ENCODE peak calls at places on chromosome 4, in four cellular contexts. J is uterus, L is brain microvascular endothelial cell, H is cardiac fibroblast. S is an unnamed sample.

GRCh38 chr4:65139998-65140397 is 530.3 kb downstream of the EPHA5 start:
- DNase-seq in J (no peak), L (no peak), H (no peak), S (no peak)

GRCh38 chr4:25956260-25956659 is 42.2 kb downstream of the SMIM20 start:
- DNase-seq in J (no peak), L (no peak), H (no peak), S (no peak)

GRCh38 chr4:150371869-150372268 is 210.1 kb upstream of the MAB21L2 start:
- DNase-seq in J (no peak), L (no peak), H (no peak), S (no peak)

GRCh38 chr4:110904435-110905050 is 281.7 kb upstream of the PITX2 start:
- DNase-seq in J (no peak), L (no peak), H (no peak), S (no peak)

GRCh38 chr4:23135792-23136645 is 443.3 kb downstream of the GBA3 start:
- DNase-seq in J (no peak), L (peak), H (peak), S (no peak)

GRCh38 chr4:2806392-2807355 is 13.8 kb downstream of the SH3BP2 start:
- DNase-seq in J (peak), L (no peak), H (no peak), S (peak)

GRCh38 chr4:67721317-67721769 is 20.4 kb upstream of the UBA6 start:
- DNase-seq in J (no peak), L (no peak), H (no peak), S (no peak)

GRCh38 chr4:151784676-151785075 is 23.9 kb upstream of the GATB start:
- DNase-seq in J (no peak), L (no peak), H (no peak), S (no peak)

GRCh38 chr4:173288296-173288695 is 45.9 kb downstream of the HMGB2 start:
- DNase-seq in J (peak), L (peak), H (peak), S (peak)

GRCh38 chr4:119271361-119272085 is 50.4 kb downstream of the FABP2 start:
- DNase-seq in J (no peak), L (no peak), H (no peak), S (no peak)

GRCh38 chr4:102574317-102574716 is 73.2 kb downstream of the NFKB1 start:
- DNase-seq in J (no peak), L (peak), H (peak), S (no peak)

GRCh38 chr4:2141762-2142520 is 82.8 kb downstream of the NAT8L start:
- DNase-seq in J (no peak), L (no peak), H (no peak), S (peak)

GRCh38 chr4:130044788-130045531 is 949.0 kb downstream of the C4orf33 start:
- DNase-seq in J (no peak), L (no peak), H (no peak), S (no peak)

GRCh38 chr4:171983935-171984805 is 171.0 kb downstream of the GALNTL6 start:
- DNase-seq in J (no peak), L (peak), H (no peak), S (no peak)

GRCh38 chr4:181939199-181939945 is 303.8 kb upstream of the TENM3 start:
- DNase-seq in J (no peak), L (no peak), H (peak), S (no peak)

GRCh38 chr4:38138363-38138762 is 178.2 kb downstream of the PTTG2 start:
- DNase-seq in J (no peak), L (no peak), H (no peak), S (no peak)

GRCh38 chr4:153916273-153916755 is 127.4 kb upstream of the SFRP2 start:
- DNase-seq in J (no peak), L (no peak), H (peak), S (no peak)

GRCh38 chr4:21986312-21986711 is 37.7 kb upstream of the KCNIP4 start:
- DNase-seq in J (no peak), L (no peak), H (no peak), S (no peak)

GRCh38 chr4:162645381-162645780 is 481.6 kb upstream of the FSTL5 start:
- DNase-seq in J (no peak), L (peak), H (peak), S (peak)

GRCh38 chr4:52038109-52038912 is at the start of gene SGCB:
- DNase-seq in J (peak), L (no peak), H (peak), S (no peak)

GRCh38 chr4:164439037-164439436 is 314.9 kb upstream of the SMIM31 start:
- DNase-seq in J (no peak), L (no peak), H (no peak), S (no peak)

GRCh38 chr4:98510757-98511517 is 147.5 kb downstream of the TSPAN5 start:
- DNase-seq in J (no peak), L (peak), H (peak), S (no peak)

GRCh38 chr4:107997794-107998193 is 8.1 kb downstream of the HADH start:
- DNase-seq in J (no peak), L (no peak), H (no peak), S (no peak)

GRCh38 chr4:144562019-144562740 is 83.8 kb upstream of the HHIP start:
- DNase-seq in J (no peak), L (no peak), H (peak), S (no peak)

GRCh38 chr4:145937021-145937861 is 1.4 kb downstream of the ZNF827 start:
- DNase-seq in J (peak), L (peak), H (peak), S (no peak)

GRCh38 chr4:168440442-168441264 is 39.6 kb downstream of the DDX60L start:
- DNase-seq in J (no peak), L (peak), H (peak), S (no peak)

GRCh38 chr4:121690001-121690400 is 6.8 kb downstream of the ANXA5 start:
- DNase-seq in J (no peak), L (peak), H (peak), S (no peak)

GRCh38 chr4:168589154-168589553 is 92.3 kb downstream of the PALLD start:
- DNase-seq in J (peak), L (peak), H (peak), S (no peak)

GRCh38 chr4:8472166-8472688 is 31.6 kb downstream of the TRMT44 start:
- DNase-seq in J (no peak), L (no peak), H (no peak), S (no peak)

GRCh38 chr4:111628437-111628836 is 516.8 kb upstream of the FAM241A start:
- DNase-seq in J (no peak), L (no peak), H (no peak), S (peak)

GRCh38 chr4:141179474-141180026 is 41.1 kb upstream of the ZNF330 start:
- DNase-seq in J (no peak), L (no peak), H (no peak), S (no peak)

GRCh38 chr4:48963042-48963679 is 22.9 kb upstream of the CWH43 start:
- DNase-seq in J (peak), L (peak), H (peak), S (peak)

GRCh38 chr4:44760142-44760898 is 34.0 kb upstream of the GNPDA2 start:
- DNase-seq in J (no peak), L (peak), H (peak), S (no peak)

GRCh38 chr4:142354041-142354440 is 492.1 kb downstream of the INPP4B start:
- DNase-seq in J (no peak), L (no peak), H (no peak), S (no peak)

GRCh38 chr4:87559090-87559837 is 30.1 kb upstream of the SPARCL1 start:
- DNase-seq in J (no peak), L (no peak), H (no peak), S (no peak)

GRCh38 chr4:39455486-39455885 is 3.2 kb downstream of the RPL9 start:
- DNase-seq in J (no peak), L (no peak), H (no peak), S (no peak)
- TF ChIP-seq CTCF in J (no peak), L (no peak), H (no peak), S (no peak)

DNA sequence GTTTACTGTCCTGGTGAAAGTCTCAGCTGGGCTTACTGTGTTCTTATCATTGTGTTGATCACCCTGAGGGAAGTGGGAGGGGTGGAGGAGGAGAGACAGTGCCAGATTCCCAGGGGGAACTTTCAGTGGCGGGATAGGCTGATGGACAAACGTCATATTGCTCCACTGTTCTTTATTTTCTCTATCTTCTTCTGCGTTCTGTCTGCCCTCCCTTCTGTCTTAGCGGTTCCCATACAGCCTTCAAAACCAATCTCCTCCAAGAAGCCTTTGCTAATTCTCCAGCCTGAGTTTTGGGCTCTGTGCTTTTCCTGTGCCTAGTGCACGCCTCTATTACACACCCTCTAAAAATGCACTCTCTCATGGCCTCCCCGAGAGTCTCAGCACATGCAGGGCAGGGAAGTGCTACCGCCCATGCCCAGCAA is 448.7 kb upstream of the FAT1 start:
- DNase-seq in J (no peak), L (peak), H (peak), S (no peak)
- H3K4me3 ChIP-seq in J (no peak), L (no peak), H (no peak), S (no peak)

GRCh38 chr4:4852591-4853362 is 6.7 kb upstream of the MSX1 start:
- DNase-seq in J (peak), L (peak), H (peak), S (no peak)
- TF ChIP-seq CTCF in J (no peak), L (peak), H (peak), S (peak)

GRCh38 chr4:155953151-155954117 is at the start of gene CTSO:
- DNase-seq in J (peak), L (peak), H (peak), S (no peak)

GRCh38 chr4:155954939-155955338 is 1.3 kb upstream of the CTSO start:
- DNase-seq in J (no peak), L (no peak), H (no peak), S (no peak)

GRCh38 chr4:155954118-155954503 is 445 bp upstream of the CTSO start:
- DNase-seq in J (no peak), L (no peak), H (no peak), S (no peak)

GRCh38 chr4:155950461-155950860 is 3.2 kb downstream of the CTSO start:
- DNase-seq in J (no peak), L (no peak), H (no peak), S (no peak)

GRCh38 chr4:155952546-155952945 is 1.1 kb downstream of the CTSO start:
- DNase-seq in J (no peak), L (no peak), H (peak), S (no peak)
- H3K4me3 ChIP-seq in J (peak), L (peak), H (no peak), S (peak)

DNA sequence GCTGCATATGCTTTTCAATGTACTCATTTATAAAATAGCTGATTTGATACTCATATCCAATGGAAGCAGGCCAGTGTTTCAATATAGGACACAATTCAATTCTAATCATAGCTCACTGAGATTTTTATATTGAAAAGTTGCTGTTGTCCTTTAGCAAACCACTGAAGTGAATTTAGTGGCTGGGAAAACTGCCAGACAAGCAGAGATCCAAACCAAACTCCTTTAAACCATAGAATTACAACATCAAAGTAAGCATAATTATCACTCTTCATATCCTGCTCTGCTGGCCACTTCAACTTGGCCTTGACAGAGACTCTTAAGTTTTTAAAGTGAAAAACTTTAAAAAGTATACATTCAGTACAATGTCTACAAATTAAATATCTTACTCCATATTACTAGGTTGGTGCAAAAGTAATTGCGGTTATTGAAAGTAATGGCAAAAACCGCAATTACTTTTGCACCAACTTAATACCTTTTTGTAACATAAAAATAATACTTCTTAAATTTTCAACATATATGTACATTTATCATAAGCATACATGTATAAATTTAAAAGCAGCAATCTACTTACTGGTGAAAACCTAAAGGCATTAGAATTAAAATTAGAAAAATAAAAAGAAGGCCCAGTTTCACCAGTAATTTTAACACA is 433.0 kb downstream of the PCDH10 start:
- DNase-seq in J (no peak), L (no peak), H (no peak), S (peak)
- TF ChIP-seq CTCF in J (no peak), L (no peak), H (no peak), S (no peak)

DNA sequence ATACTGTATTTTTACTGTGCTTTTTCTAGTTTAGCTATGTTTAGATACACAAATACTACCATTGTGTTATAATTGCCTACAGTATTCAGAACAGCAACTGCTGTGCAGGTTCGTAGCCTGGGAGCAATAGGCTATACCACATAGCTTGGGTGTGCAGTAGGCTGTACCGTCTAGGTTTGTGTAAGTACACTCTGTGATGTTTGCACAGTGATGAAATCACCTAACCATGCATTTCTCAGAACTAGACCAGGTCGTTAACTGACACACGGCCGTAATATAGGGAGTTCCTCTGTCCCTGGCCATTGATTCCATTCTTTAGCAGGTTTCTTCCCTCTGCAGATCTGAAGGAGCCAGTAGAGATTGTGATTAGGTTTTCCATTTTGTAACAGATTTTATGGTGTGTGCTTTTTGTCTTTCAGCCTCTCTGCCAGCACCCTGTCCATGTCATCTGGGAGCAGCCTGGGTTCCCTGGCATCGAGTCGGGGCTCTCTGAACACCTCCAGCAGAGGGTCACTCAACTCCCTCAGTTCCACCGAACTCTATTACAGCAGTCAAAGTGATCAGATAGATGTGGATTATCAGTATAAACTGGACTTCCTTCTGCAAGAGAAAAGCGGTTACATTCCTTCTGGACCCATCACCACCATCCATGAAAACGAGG is 59.5 kb downstream of the CLDN22 start:
- DNase-seq in J (no peak), L (no peak), H (no peak), S (no peak)
- H3K4me3 ChIP-seq in J (no peak), L (no peak), H (no peak), S (no peak)

DNA sequence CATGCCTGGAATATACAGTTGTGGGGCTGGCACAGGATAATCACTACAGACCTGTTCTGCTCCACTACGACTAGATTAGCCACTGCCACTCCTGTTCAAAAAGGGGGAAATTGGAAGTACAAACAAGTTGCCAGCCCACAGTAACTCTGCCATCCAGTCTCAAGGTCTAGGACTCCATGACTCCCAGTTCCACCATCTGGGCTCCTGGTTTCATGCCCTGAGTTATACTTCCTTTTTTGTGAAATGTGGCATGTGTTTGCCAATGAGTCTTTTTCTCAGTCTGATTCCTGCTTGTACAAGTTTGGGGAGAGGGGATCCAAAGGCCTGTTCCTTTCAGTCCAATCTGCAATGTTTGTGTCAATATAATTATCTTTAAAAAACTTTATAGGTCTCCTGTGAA is 1.0 kb upstream of the BLOC1S4 start:
- DNase-seq in J (no peak), L (no peak), H (no peak), S (no peak)
- TF ChIP-seq CTCF in J (no peak), L (no peak), H (no peak), S (no peak)

DNA sequence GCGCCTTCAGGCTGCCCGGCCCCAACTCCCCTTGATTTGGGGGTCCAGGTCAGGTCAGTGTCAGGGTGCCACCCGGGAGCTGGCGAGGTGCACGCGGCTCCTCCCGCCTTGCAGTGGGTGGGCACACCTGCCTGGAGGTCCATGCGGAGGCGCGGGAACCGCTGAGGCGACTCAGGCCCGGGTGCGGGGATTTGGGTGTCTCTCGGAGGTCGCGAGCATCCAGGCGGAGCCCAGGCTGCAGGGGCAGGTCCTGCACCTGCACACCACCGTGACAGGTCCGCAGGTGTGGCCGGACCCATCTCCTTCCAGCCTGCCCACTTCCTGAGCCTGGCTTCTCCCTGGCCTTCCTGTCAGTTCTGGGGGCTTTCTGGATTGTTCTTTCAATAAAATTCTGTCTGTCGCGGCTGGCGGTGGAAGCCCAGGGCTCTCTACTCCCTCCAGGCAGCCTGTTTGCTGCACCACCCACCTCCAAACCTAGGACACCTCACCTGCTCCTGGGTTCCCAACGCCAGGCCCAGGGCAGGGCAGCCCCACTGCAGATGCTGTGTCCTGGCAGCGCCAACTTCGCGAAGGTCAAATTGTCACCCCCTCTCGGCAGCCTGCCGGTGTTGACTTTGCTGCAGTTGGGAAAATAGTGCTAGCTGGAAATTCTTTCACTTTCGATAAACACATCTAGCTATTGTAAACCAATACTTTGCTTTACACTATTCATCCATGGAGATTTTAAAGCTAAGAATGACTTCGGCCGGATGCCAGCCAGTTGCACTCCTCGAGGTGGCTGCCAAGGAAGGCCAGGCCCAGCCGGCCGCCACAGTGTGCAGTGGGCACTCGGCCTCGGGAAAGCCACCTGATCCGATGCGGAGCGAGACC is 35.9 kb downstream of the FGFRL1 start:
- DNase-seq in J (peak), L (no peak), H (no peak), S (no peak)
- H3K4me3 ChIP-seq in J (peak), L (no peak), H (no peak), S (peak)

GRCh38 chr4:61911313-61911756 is 711.2 kb downstream of the ADGRL3 start:
- DNase-seq in J (no peak), L (no peak), H (no peak), S (no peak)

GRCh38 chr4:61909031-61909430 is 708.9 kb downstream of the ADGRL3 start:
- DNase-seq in J (no peak), L (no peak), H (no peak), S (no peak)
- TF ChIP-seq CTCF in J (no peak), L (no peak), H (no peak), S (no peak)

GRCh38 chr4:24141836-24142235 is 252.0 kb upstream of the PPARGC1A start:
- DNase-seq in J (no peak), L (no peak), H (no peak), S (no peak)

GRCh38 chr4:24143741-24144140 is 253.9 kb upstream of the PPARGC1A start:
- DNase-seq in J (no peak), L (no peak), H (no peak), S (no peak)

GRCh38 chr4:24140892-24141291 is 251.0 kb upstream of the PPARGC1A start:
- DNase-seq in J (no peak), L (no peak), H (no peak), S (no peak)

GRCh38 chr4:24137596-24137962 is 247.7 kb upstream of the PPARGC1A start:
- DNase-seq in J (no peak), L (no peak), H (no peak), S (no peak)

DNA sequence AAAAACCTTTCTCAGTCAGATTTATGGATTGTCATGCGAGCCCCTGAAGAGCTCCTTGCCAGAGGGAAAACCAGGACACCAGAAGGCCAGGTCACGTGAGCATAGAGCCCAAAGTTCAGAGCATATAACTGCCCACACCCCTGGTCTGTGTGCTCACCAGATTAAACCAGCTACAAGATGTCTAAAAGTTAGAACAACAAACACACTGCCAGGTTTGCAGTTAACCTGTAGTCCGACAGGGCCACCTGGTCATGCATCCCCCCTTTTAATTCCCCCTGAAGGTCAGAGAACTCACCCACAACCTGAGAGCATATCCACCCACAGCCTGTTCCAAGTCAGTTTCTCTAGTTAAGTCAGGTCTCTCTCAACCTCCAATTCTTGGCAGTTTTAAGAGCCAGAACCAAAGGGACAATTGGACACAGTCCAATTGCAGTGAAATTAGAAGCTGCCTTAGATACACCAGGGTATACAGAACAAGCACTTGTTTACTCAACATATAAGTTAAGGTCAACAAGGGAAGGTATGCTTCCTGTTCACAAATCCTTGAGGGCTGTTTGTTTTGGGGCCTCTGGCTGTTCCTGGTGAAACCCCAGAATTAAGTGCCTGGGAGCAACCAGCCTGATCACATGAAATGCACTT is 248.2 kb upstream of the PPARGC1A start:
- DNase-seq in J (no peak), L (no peak), H (no peak), S (no peak)
- H3K4me3 ChIP-seq in J (no peak), L (no peak), H (no peak), S (no peak)